ENCODE peak calls at places on chromosomes 12 and 14, in four cellular contexts. One of them, this sample, is unnamed.

GRCh38 chr12:120971299-120972180 is 6.8 kb upstream of the HNF1A start:
- DNase-seq in naive thymus-derived CD8-positive, alpha-beta T cell: peak; percentile 70
- DNase-seq in pons: peak; percentile 77
- DNase-seq in dermis blood vessel endothelial cell: peak; percentile 75
- DNase-seq in this sample: peak; percentile 64

GRCh38 chr12:70091021-70091521 is 152.2 kb upstream of the CNOT2 start:
- DNase-seq in naive thymus-derived CD8-positive, alpha-beta T cell: no peak
- DNase-seq in pons: no peak
- DNase-seq in dermis blood vessel endothelial cell: no peak
- DNase-seq in this sample: no peak

GRCh38 chr12:113639474-113639873 is 167.8 kb upstream of the LHX5 start:
- DNase-seq in naive thymus-derived CD8-positive, alpha-beta T cell: no peak
- DNase-seq in pons: no peak
- DNase-seq in dermis blood vessel endothelial cell: no peak
- DNase-seq in this sample: no peak

GRCh38 chr12:116582610-116583009 is 23.4 kb downstream of the MAP1LC3B2 start:
- DNase-seq in naive thymus-derived CD8-positive, alpha-beta T cell: no peak
- DNase-seq in pons: no peak
- DNase-seq in dermis blood vessel endothelial cell: no peak
- DNase-seq in this sample: no peak

GRCh38 chr14:75125617-75126016 is 1.2 kb downstream of the NEK9 start:
- DNase-seq in naive thymus-derived CD8-positive, alpha-beta T cell: no peak
- DNase-seq in pons: no peak
- DNase-seq in dermis blood vessel endothelial cell: peak; percentile 62
- DNase-seq in this sample: no peak

GRCh38 chr12:53145383-53145782 is 35.1 kb upstream of the ZNF740 start:
- DNase-seq in naive thymus-derived CD8-positive, alpha-beta T cell: no peak
- DNase-seq in pons: no peak
- DNase-seq in dermis blood vessel endothelial cell: no peak
- DNase-seq in this sample: no peak

GRCh38 chr12:84996759-84997158 is 39.3 kb downstream of the TSPAN19 start:
- DNase-seq in naive thymus-derived CD8-positive, alpha-beta T cell: no peak
- DNase-seq in pons: no peak
- DNase-seq in dermis blood vessel endothelial cell: no peak
- DNase-seq in this sample: no peak

GRCh38 chr12:12891646-12892355 is 439 bp downstream of the GPRC5A start:
- DNase-seq in naive thymus-derived CD8-positive, alpha-beta T cell: no peak
- DNase-seq in pons: no peak
- DNase-seq in dermis blood vessel endothelial cell: no peak
- DNase-seq in this sample: no peak

GRCh38 chr14:102878970-102879460 is 43.4 kb upstream of the AMN start:
- DNase-seq in naive thymus-derived CD8-positive, alpha-beta T cell: no peak
- DNase-seq in pons: no peak
- DNase-seq in dermis blood vessel endothelial cell: no peak
- DNase-seq in this sample: no peak

GRCh38 chr12:3557136-3557697 is 66.2 kb downstream of the PRMT8 start:
- DNase-seq in naive thymus-derived CD8-positive, alpha-beta T cell: no peak
- DNase-seq in pons: no peak
- DNase-seq in dermis blood vessel endothelial cell: no peak
- DNase-seq in this sample: no peak

GRCh38 chr12:122951979-122952892 is 14.0 kb downstream of the ABCB9 start:
- DNase-seq in naive thymus-derived CD8-positive, alpha-beta T cell: peak; percentile 70
- DNase-seq in pons: peak; percentile 87
- DNase-seq in dermis blood vessel endothelial cell: peak; percentile 90
- DNase-seq in this sample: peak; percentile 82

This sample was measured in NCI-H460.